ENCODE peak calls at places on chromosomes 7 and 10, in four cellular contexts. One of them, this sample, is unnamed. For H3K9me3, the result is how much of the 10 kb centered on the place peaks cover.

GRCh38 chr10:74234569-74234968 is 83.5 kb downstream of the ADK start:
- DNase-seq in RWPE2: no peak
- DNase-seq in CD8-positive, alpha-beta T cell: no peak
- DNase-seq in heart right ventricle: no peak
- DNase-seq in this sample: no peak

GRCh38 chr10:67978749-67979148 is 94.3 kb downstream of the SIRT1 start:
- DNase-seq in heart right ventricle: no peak
- DNase-seq in RWPE2: no peak
- DNase-seq in CD8-positive, alpha-beta T cell: no peak
- DNase-seq in this sample: no peak

GRCh38 chr7:117323585-117323876 is 673 bp upstream of the WNT2 start:
- DNase-seq in RWPE2: no peak
- DNase-seq in CD8-positive, alpha-beta T cell: no peak
- DNase-seq in heart right ventricle: no peak
- DNase-seq in this sample: no peak

GRCh38 chr10:71064413-71065118 is 147.8 kb upstream of the UNC5B start:
- DNase-seq in CD8-positive, alpha-beta T cell: no peak
- DNase-seq in RWPE2: no peak
- DNase-seq in heart right ventricle: no peak
- DNase-seq in this sample: no peak

GRCh38 chr10:79348640-79348988 is 1.3 kb downstream of the PPIF start:
- DNase-seq in CD8-positive, alpha-beta T cell: no peak
- DNase-seq in RWPE2: no peak
- DNase-seq in heart right ventricle: no peak
- DNase-seq in this sample: no peak

GRCh38 chr10:8306685-8307364 is 252.3 kb downstream of the GATA3 start:
- DNase-seq in RWPE2: no peak
- DNase-seq in CD8-positive, alpha-beta T cell: no peak
- DNase-seq in heart right ventricle: no peak
- DNase-seq in this sample: no peak

GRCh38 chr10:75211007-75211735 is 575 bp downstream of the VDAC2 start:
- DNase-seq in CD8-positive, alpha-beta T cell: no peak
- DNase-seq in heart right ventricle: no peak
- DNase-seq in RWPE2: no peak
- DNase-seq in this sample: no peak

GRCh38 chr7:53035499-53036412 is at the start of gene POM121L12:
- DNase-seq in CD8-positive, alpha-beta T cell: no peak
- DNase-seq in RWPE2: no peak
- DNase-seq in heart right ventricle: no peak
- DNase-seq in this sample: no peak

GRCh38 chr7:110871856-110872255 is 219.1 kb upstream of the LRRN3 start:
- DNase-seq in heart right ventricle: no peak
- DNase-seq in RWPE2: no peak
- DNase-seq in CD8-positive, alpha-beta T cell: no peak
- DNase-seq in this sample: no peak

GRCh38 chr10:71392292-71392691 is 4.4 kb upstream of the CDH23 start:
- DNase-seq in heart right ventricle: no peak
- DNase-seq in RWPE2: no peak
- DNase-seq in CD8-positive, alpha-beta T cell: no peak
- DNase-seq in this sample: no peak

GRCh38 chr10:61793760-61794713 is 107.5 kb upstream of the ARID5B start:
- DNase-seq in heart right ventricle: no peak
- DNase-seq in RWPE2: no peak
- DNase-seq in CD8-positive, alpha-beta T cell: no peak
- DNase-seq in this sample: no peak

GRCh38 chr7:85730016-85730415 is 543.2 kb upstream of the SEMA3D start:
- DNase-seq in CD8-positive, alpha-beta T cell: no peak
- DNase-seq in RWPE2: no peak
- DNase-seq in heart right ventricle: no peak
- DNase-seq in this sample: no peak

GRCh38 chr10:20970044-20970443 is 72.9 kb upstream of the NEBL start:
- DNase-seq in RWPE2: no peak
- DNase-seq in heart right ventricle: no peak
- DNase-seq in CD8-positive, alpha-beta T cell: no peak
- DNase-seq in this sample: no peak

GRCh38 chr10:19987931-19988330 is 171.7 kb downstream of the PLXDC2 start:
- DNase-seq in CD8-positive, alpha-beta T cell: no peak
- DNase-seq in RWPE2: no peak
- DNase-seq in heart right ventricle: no peak
- DNase-seq in this sample: no peak

GRCh38 chr10:107686095-107686494 is 521.6 kb upstream of the SORCS1 start:
- DNase-seq in RWPE2: no peak
- DNase-seq in CD8-positive, alpha-beta T cell: no peak
- DNase-seq in heart right ventricle: no peak
- DNase-seq in this sample: no peak

GRCh38 chr10:67607472-67607871 is 88.5 kb downstream of the CTNNA3 start:
- DNase-seq in RWPE2: no peak
- DNase-seq in CD8-positive, alpha-beta T cell: no peak
- DNase-seq in heart right ventricle: no peak
- DNase-seq in this sample: no peak

GRCh38 chr7:157527235-157527634 is 190.4 kb downstream of the DNAJB6 start:
- DNase-seq in RWPE2: no peak
- DNase-seq in CD8-positive, alpha-beta T cell: no peak
- DNase-seq in heart right ventricle: no peak
- DNase-seq in this sample: no peak
- H3K9me3 ChIP-seq in RWPE2: under half
- H3K9me3 ChIP-seq in CD8-positive, alpha-beta T cell: under half
- H3K9me3 ChIP-seq in heart right ventricle: under half
- H3K9me3 ChIP-seq in this sample: under half

DNA sequence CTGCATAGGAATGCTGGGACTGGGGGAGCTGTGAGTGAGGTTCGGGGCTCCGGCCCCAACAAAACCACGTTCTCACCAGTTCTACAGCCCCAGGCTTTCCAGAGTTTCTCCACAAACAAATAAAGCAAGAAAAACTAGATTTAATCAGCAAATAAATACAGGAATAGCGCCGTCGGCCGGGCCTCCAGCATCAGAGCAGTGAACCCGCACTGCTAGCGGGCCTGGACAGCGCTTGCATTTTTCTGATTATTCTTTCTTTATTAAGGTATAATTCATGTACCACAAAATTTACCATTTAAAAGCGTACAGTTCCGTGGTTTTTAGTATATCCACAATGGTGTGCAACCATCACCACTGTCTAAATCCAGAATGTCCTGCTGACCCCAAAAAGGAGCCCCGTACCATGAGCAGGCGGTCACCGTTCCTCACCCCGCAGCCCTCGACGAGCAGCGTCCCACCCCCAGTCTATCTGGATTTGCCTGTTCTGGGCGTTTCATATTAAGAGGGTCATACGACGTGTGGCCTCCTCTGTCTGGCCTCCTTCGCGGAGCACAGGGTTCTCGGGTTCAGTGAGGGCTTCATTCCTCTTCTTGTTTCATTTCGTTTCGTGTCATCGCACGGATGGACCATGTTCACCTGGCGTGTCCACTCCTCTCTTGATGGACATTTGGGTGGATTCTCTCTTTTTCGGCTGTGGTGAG is 35.5 kb upstream of the FOXL3 start:
- DNase-seq in RWPE2: no peak
- DNase-seq in heart right ventricle: no peak
- DNase-seq in CD8-positive, alpha-beta T cell: no peak
- DNase-seq in this sample: no peak
- H3K9me3 ChIP-seq in RWPE2: under half
- H3K9me3 ChIP-seq in heart right ventricle: under half
- H3K9me3 ChIP-seq in CD8-positive, alpha-beta T cell: under half
- H3K9me3 ChIP-seq in this sample: under half

GRCh38 chr7:63931057-63931600 is 67.5 kb upstream of the ZNF722 start:
- DNase-seq in heart right ventricle: no peak
- DNase-seq in RWPE2: no peak
- DNase-seq in CD8-positive, alpha-beta T cell: no peak
- DNase-seq in this sample: no peak
- H3K9me3 ChIP-seq in heart right ventricle: under half
- H3K9me3 ChIP-seq in RWPE2: under half
- H3K9me3 ChIP-seq in CD8-positive, alpha-beta T cell: under half
- H3K9me3 ChIP-seq in this sample: under half

DNA sequence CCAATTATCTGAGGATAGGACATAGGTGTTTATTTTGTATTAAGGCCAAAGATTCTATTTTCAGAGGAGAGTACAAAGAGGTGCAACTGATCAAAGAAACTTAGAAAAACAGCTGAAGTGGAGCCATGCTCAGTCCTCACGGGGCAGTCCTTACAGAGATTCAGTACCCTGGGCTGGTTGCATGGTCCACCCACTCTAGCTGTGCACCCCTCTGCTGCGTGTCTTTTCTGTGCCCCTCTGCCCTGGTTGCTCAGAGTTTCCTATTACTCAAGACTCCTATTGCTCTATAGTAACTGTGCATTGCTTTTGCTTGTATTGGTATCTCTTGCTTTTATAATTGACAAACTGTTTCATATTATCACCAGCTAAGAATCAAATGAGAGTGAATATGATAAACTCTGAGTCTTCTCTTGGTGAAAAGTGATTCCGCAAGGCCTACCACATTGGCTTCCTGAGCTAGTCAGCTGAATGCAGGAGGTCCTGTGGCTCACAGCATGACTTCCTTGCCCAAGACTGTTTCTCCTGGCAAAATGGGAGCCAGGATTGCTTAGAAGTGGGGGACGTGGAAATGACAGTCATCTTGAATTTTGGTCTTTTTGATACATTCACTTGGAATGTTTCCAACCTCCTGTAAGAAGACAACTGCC is 137.0 kb downstream of the GLCCI1 start:
- DNase-seq in CD8-positive, alpha-beta T cell: no peak
- DNase-seq in heart right ventricle: no peak
- DNase-seq in RWPE2: no peak
- DNase-seq in this sample: no peak
- H3K9me3 ChIP-seq in CD8-positive, alpha-beta T cell: under half
- H3K9me3 ChIP-seq in heart right ventricle: under half
- H3K9me3 ChIP-seq in RWPE2: under half
- H3K9me3 ChIP-seq in this sample: under half

GRCh38 chr7:76506081-76506440 is 4.3 kb upstream of the UPK3B start:
- DNase-seq in CD8-positive, alpha-beta T cell: no peak
- DNase-seq in heart right ventricle: no peak
- DNase-seq in RWPE2: no peak
- DNase-seq in this sample: no peak

GRCh38 chr7:76509931-76510877 is at the start of gene UPK3B:
- DNase-seq in CD8-positive, alpha-beta T cell: no peak
- DNase-seq in RWPE2: no peak
- DNase-seq in heart right ventricle: no peak
- DNase-seq in this sample: no peak

GRCh38 chr7:76512941-76513816 is 2.8 kb downstream of the UPK3B start:
- DNase-seq in RWPE2: no peak
- DNase-seq in CD8-positive, alpha-beta T cell: no peak
- DNase-seq in heart right ventricle: no peak
- DNase-seq in this sample: no peak

GRCh38 chr7:76505168-76506080 is 4.9 kb upstream of the UPK3B start:
- DNase-seq in CD8-positive, alpha-beta T cell: no peak
- DNase-seq in RWPE2: no peak
- DNase-seq in heart right ventricle: no peak
- DNase-seq in this sample: no peak

GRCh38 chr7:76507723-76508406 is 2.5 kb upstream of the UPK3B start:
- DNase-seq in RWPE2: no peak
- DNase-seq in CD8-positive, alpha-beta T cell: no peak
- DNase-seq in heart right ventricle: no peak
- DNase-seq in this sample: no peak
- H3K9me3 ChIP-seq in RWPE2: under half
- H3K9me3 ChIP-seq in CD8-positive, alpha-beta T cell: under half
- H3K9me3 ChIP-seq in heart right ventricle: under half
- H3K9me3 ChIP-seq in this sample: under half

DNA sequence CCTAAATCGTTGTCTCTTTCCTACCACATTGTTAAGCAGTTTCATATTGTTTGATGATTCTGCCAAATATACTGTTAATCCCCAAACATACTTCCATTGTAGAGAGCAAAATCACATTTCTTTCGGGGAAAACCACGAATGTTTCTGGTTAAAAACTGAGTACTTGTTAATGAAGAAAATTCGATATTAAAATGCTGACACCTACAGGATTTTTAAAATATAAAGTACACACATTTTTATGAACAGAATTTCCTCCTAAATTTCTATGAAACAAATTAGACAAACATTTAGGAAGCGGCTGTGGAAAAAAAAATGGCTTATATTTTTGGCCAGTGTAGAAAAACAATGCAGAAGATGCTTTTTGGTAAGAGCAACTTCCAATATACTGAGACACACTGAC is 68.8 kb downstream of the IDE start:
- DNase-seq in heart right ventricle: no peak
- DNase-seq in RWPE2: no peak
- DNase-seq in CD8-positive, alpha-beta T cell: no peak
- DNase-seq in this sample: no peak
- H3K9me3 ChIP-seq in heart right ventricle: under half
- H3K9me3 ChIP-seq in RWPE2: under half
- H3K9me3 ChIP-seq in CD8-positive, alpha-beta T cell: under half
- H3K9me3 ChIP-seq in this sample: under half

DNA sequence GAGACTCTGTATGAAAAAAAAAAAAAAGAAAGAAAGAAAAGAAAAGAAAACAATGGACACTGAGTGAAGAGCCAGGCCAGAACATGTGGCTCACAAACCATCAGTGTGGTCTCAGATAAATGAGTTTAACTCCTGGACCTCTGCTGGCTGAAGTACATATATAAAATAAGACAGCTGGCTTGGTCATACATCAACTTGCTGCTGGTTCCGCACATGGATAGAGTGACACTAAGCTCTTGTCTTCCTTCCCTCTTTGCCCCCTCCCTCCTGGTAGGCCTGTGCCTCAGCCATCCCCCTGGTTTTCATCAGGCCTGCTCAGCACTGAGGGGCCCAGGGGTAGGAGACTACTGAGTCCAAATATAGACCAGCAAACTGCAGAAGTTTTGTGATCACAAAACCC is 58.1 kb upstream of the DGKI start:
- DNase-seq in CD8-positive, alpha-beta T cell: no peak
- DNase-seq in RWPE2: no peak
- DNase-seq in heart right ventricle: no peak
- DNase-seq in this sample: no peak
- H3K9me3 ChIP-seq in CD8-positive, alpha-beta T cell: under half
- H3K9me3 ChIP-seq in RWPE2: under half
- H3K9me3 ChIP-seq in heart right ventricle: under half
- H3K9me3 ChIP-seq in this sample: under half

GRCh38 chr10:131207176-131207575 is 104.3 kb downstream of the TCERG1L start:
- DNase-seq in CD8-positive, alpha-beta T cell: no peak
- DNase-seq in RWPE2: peak
- DNase-seq in heart right ventricle: no peak
- DNase-seq in this sample: no peak
- H3K9me3 ChIP-seq in CD8-positive, alpha-beta T cell: under half
- H3K9me3 ChIP-seq in RWPE2: under half
- H3K9me3 ChIP-seq in heart right ventricle: under half
- H3K9me3 ChIP-seq in this sample: under half

GRCh38 chr7:157869793-157870192 is 533.0 kb downstream of the DNAJB6 start:
- DNase-seq in CD8-positive, alpha-beta T cell: no peak
- DNase-seq in heart right ventricle: no peak
- DNase-seq in RWPE2: no peak
- DNase-seq in this sample: no peak
- H3K9me3 ChIP-seq in CD8-positive, alpha-beta T cell: under half
- H3K9me3 ChIP-seq in heart right ventricle: under half
- H3K9me3 ChIP-seq in RWPE2: under half
- H3K9me3 ChIP-seq in this sample: under half